ENCODE peak calls at places on chromosomes 7 and 10, in ten cellular contexts. One of them, this sample, is unnamed.

GRCh38 chr10:3014968-3015367 is 52.4 kb upstream of the PFKP start:
- DNase-seq in lower lobe of right lung: no peak
- DNase-seq in lower leg skin: no peak
- DNase-seq in GM13976: no peak
- DNase-seq in cardiac fibroblast: no peak
- DNase-seq in neural crest cell: no peak
- DNase-seq in progenitor cell of endocrine pancreas: no peak
- DNase-seq in glutamatergic neuron: no peak
- DNase-seq in astrocyte: no peak
- DNase-seq in ovary: no peak
- DNase-seq in this sample: no peak

GRCh38 chr7:99621271-99621670 is 4.5 kb downstream of the ZSCAN25 start:
- DNase-seq in lower lobe of right lung: no peak
- DNase-seq in lower leg skin: peak; percentile 78
- DNase-seq in GM13976: no peak
- DNase-seq in cardiac fibroblast: no peak
- DNase-seq in neural crest cell: no peak
- DNase-seq in progenitor cell of endocrine pancreas: no peak
- DNase-seq in glutamatergic neuron: no peak
- DNase-seq in astrocyte: no peak
- DNase-seq in ovary: no peak
- DNase-seq in this sample: no peak

GRCh38 chr7:140625908-140626868 is 14.4 kb downstream of the DENND2A start:
- DNase-seq in lower lobe of right lung: peak; percentile 64
- DNase-seq in lower leg skin: peak; percentile 97
- DNase-seq in GM13976: no peak
- DNase-seq in cardiac fibroblast: peak; percentile 97
- DNase-seq in neural crest cell: no peak
- DNase-seq in progenitor cell of endocrine pancreas: no peak
- DNase-seq in glutamatergic neuron: peak; percentile 46
- DNase-seq in astrocyte: peak; percentile 95
- DNase-seq in ovary: peak; percentile 98
- DNase-seq in this sample: no peak

GRCh38 chr7:97731736-97732370 is at the start of gene TAC1:
- DNase-seq in lower lobe of right lung: peak; percentile 41
- DNase-seq in lower leg skin: no peak
- DNase-seq in GM13976: no peak
- DNase-seq in cardiac fibroblast: peak; percentile 23
- DNase-seq in neural crest cell: peak; percentile 20
- DNase-seq in progenitor cell of endocrine pancreas: peak; percentile 14
- DNase-seq in glutamatergic neuron: peak; percentile 63
- DNase-seq in astrocyte: peak; percentile 4
- DNase-seq in ovary: no peak
- DNase-seq in this sample: no peak

GRCh38 chr7:925601-926000 is 28.9 kb downstream of the ADAP1 start:
- DNase-seq in lower lobe of right lung: peak; percentile 66
- DNase-seq in lower leg skin: peak; percentile 89
- DNase-seq in GM13976: no peak
- DNase-seq in cardiac fibroblast: no peak
- DNase-seq in neural crest cell: no peak
- DNase-seq in progenitor cell of endocrine pancreas: no peak
- DNase-seq in glutamatergic neuron: peak; percentile 11
- DNase-seq in astrocyte: no peak
- DNase-seq in ovary: peak; percentile 18
- DNase-seq in this sample: no peak

GRCh38 chr10:120983721-120984120 is 132.6 kb downstream of the WDR11 start:
- DNase-seq in lower lobe of right lung: no peak
- DNase-seq in lower leg skin: peak; percentile 75
- DNase-seq in GM13976: no peak
- DNase-seq in cardiac fibroblast: no peak
- DNase-seq in neural crest cell: no peak
- DNase-seq in progenitor cell of endocrine pancreas: no peak
- DNase-seq in glutamatergic neuron: no peak
- DNase-seq in astrocyte: no peak
- DNase-seq in ovary: no peak
- DNase-seq in this sample: no peak

GRCh38 chr10:132536241-132536963 is 1.2 kb upstream of the INPP5A start:
- DNase-seq in lower lobe of right lung: peak; percentile 51
- DNase-seq in lower leg skin: no peak
- DNase-seq in GM13976: peak; percentile 51
- DNase-seq in cardiac fibroblast: no peak
- DNase-seq in neural crest cell: no peak
- DNase-seq in progenitor cell of endocrine pancreas: peak; percentile 48
- DNase-seq in glutamatergic neuron: no peak
- DNase-seq in astrocyte: no peak
- DNase-seq in ovary: peak; percentile 55
- DNase-seq in this sample: peak; percentile 30

GRCh38 chr10:131972474-131973071 is 9.2 kb downstream of the BNIP3 start:
- DNase-seq in lower lobe of right lung: no peak
- DNase-seq in lower leg skin: no peak
- DNase-seq in GM13976: no peak
- DNase-seq in cardiac fibroblast: peak; percentile 58
- DNase-seq in neural crest cell: no peak
- DNase-seq in progenitor cell of endocrine pancreas: no peak
- DNase-seq in glutamatergic neuron: no peak
- DNase-seq in astrocyte: no peak
- DNase-seq in ovary: peak; percentile 65
- DNase-seq in this sample: no peak

GRCh38 chr7:36638140-36638539 is 86.2 kb downstream of the AOAH start:
- DNase-seq in lower lobe of right lung: no peak
- DNase-seq in lower leg skin: no peak
- DNase-seq in GM13976: no peak
- DNase-seq in cardiac fibroblast: no peak
- DNase-seq in neural crest cell: no peak
- DNase-seq in progenitor cell of endocrine pancreas: no peak
- DNase-seq in glutamatergic neuron: no peak
- DNase-seq in astrocyte: no peak
- DNase-seq in ovary: no peak
- DNase-seq in this sample: no peak

GRCh38 chr10:75115137-75115536 is 3.7 kb downstream of the SAMD8 start:
- DNase-seq in lower lobe of right lung: no peak
- DNase-seq in lower leg skin: peak; percentile 36
- DNase-seq in GM13976: no peak
- DNase-seq in cardiac fibroblast: peak; percentile 40
- DNase-seq in neural crest cell: no peak
- DNase-seq in progenitor cell of endocrine pancreas: no peak
- DNase-seq in glutamatergic neuron: no peak
- DNase-seq in astrocyte: no peak
- DNase-seq in ovary: no peak
- DNase-seq in this sample: no peak

GRCh38 chr7:22572937-22573336 is 72.9 kb upstream of the STEAP1B start:
- DNase-seq in lower lobe of right lung: no peak
- DNase-seq in lower leg skin: peak; percentile 58
- DNase-seq in GM13976: no peak
- DNase-seq in cardiac fibroblast: peak; percentile 74
- DNase-seq in neural crest cell: no peak
- DNase-seq in progenitor cell of endocrine pancreas: no peak
- DNase-seq in glutamatergic neuron: no peak
- DNase-seq in astrocyte: peak; percentile 91
- DNase-seq in ovary: no peak
- DNase-seq in this sample: no peak

GRCh38 chr10:46287846-46288480 is 1.2 kb downstream of the ANTXRL start:
- DNase-seq in lower lobe of right lung: no peak
- DNase-seq in lower leg skin: peak; percentile 85
- DNase-seq in GM13976: no peak
- DNase-seq in cardiac fibroblast: no peak
- DNase-seq in neural crest cell: no peak
- DNase-seq in progenitor cell of endocrine pancreas: no peak
- DNase-seq in glutamatergic neuron: no peak
- DNase-seq in astrocyte: no peak
- DNase-seq in ovary: no peak
- DNase-seq in this sample: no peak

GRCh38 chr10:13559124-13559700 is 27.6 kb upstream of the PRPF18 start:
- DNase-seq in lower lobe of right lung: no peak
- DNase-seq in lower leg skin: no peak
- DNase-seq in GM13976: no peak
- DNase-seq in cardiac fibroblast: no peak
- DNase-seq in neural crest cell: no peak
- DNase-seq in progenitor cell of endocrine pancreas: no peak
- DNase-seq in glutamatergic neuron: no peak
- DNase-seq in astrocyte: no peak
- DNase-seq in ovary: no peak
- DNase-seq in this sample: no peak

GRCh38 chr7:38451840-38452239 is 178.4 kb upstream of the TARP start:
- DNase-seq in lower lobe of right lung: no peak
- DNase-seq in lower leg skin: no peak
- DNase-seq in GM13976: peak; percentile 16
- DNase-seq in cardiac fibroblast: peak; percentile 67
- DNase-seq in neural crest cell: no peak
- DNase-seq in progenitor cell of endocrine pancreas: no peak
- DNase-seq in glutamatergic neuron: no peak
- DNase-seq in astrocyte: peak; percentile 16
- DNase-seq in ovary: no peak
- DNase-seq in this sample: peak; percentile 18
- TF ChIP-seq CTCF in lower lobe of right lung: no peak
- TF ChIP-seq CTCF in lower leg skin: no peak
- TF ChIP-seq CTCF in GM13976: no peak
- TF ChIP-seq CTCF in cardiac fibroblast: peak; percentile 27
- TF ChIP-seq CTCF in neural crest cell: peak; percentile 46
- TF ChIP-seq CTCF in progenitor cell of endocrine pancreas: peak; percentile 16
- TF ChIP-seq CTCF in glutamatergic neuron: no peak
- TF ChIP-seq CTCF in astrocyte: peak; percentile 29
- TF ChIP-seq CTCF in ovary: no peak
- TF ChIP-seq CTCF in this sample: peak; percentile 33

DNA sequence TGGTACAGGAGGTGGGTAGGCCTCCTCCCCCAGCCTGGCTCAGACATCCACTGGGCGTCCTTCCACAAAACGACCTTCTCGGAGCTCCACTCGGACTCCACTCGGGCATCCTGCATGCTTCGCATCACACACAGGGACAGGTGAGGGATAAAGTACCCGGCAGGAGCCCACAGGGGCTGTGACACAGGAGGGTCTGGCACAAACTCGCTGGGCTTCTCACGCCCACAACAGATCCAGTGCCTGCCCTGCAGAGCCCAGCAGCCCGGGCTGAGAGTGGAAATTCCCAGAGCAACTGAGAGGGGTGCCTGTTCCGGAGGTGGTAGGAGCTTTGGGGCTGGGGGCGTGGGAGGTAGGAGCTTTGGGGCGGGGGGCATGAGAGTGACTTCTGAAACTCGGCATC is 108.4 kb downstream of the MKI67 start:
- DNase-seq in lower lobe of right lung: no peak
- DNase-seq in lower leg skin: no peak
- DNase-seq in GM13976: no peak
- DNase-seq in cardiac fibroblast: no peak
- DNase-seq in neural crest cell: no peak
- DNase-seq in progenitor cell of endocrine pancreas: no peak
- DNase-seq in glutamatergic neuron: no peak
- DNase-seq in astrocyte: no peak
- DNase-seq in ovary: no peak
- DNase-seq in this sample: no peak
- TF ChIP-seq CTCF in lower lobe of right lung: no peak
- TF ChIP-seq CTCF in lower leg skin: no peak
- TF ChIP-seq CTCF in GM13976: no peak
- TF ChIP-seq CTCF in cardiac fibroblast: no peak
- TF ChIP-seq CTCF in neural crest cell: no peak
- TF ChIP-seq CTCF in progenitor cell of endocrine pancreas: no peak
- TF ChIP-seq CTCF in glutamatergic neuron: no peak
- TF ChIP-seq CTCF in astrocyte: no peak
- TF ChIP-seq CTCF in ovary: no peak
- TF ChIP-seq CTCF in this sample: no peak

DNA sequence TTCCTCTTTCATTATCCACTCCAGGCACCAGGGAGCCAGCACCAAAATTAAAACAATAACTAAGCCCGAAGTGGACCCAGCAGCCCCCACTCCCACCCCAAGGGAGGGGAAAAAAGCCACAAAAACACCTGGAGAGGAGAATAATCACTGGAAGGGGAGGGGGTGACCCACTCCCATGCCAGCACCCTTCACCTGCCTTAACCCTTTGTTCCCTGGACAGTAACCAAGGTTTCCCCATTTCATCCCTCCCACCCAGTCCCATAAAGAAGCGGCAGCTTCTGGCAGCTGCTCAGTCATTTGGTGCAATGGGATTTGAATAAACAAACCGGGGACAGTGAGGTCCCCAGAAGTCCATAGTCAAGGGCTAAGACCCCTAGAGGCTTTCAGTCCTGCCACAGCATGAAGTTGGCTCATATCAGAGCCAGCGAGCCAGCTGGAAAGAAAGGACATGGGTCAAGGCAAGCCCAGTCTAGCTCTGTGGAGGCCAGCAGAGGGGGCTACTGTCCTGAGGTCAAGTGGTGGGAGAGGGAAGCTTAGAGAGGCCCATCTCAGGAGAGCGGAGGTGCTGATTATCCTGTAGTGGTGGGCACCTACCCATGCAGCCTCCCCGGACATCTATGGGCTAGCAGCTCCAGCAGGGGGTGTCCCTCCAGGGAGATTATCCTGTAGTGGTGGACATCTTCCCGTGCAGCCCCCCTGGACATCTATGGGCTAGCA is 58.8 kb upstream of the LBX1 start:
- DNase-seq in lower lobe of right lung: no peak
- DNase-seq in lower leg skin: no peak
- DNase-seq in GM13976: peak; percentile 47
- DNase-seq in cardiac fibroblast: peak; percentile 51
- DNase-seq in neural crest cell: peak; percentile 46
- DNase-seq in progenitor cell of endocrine pancreas: no peak
- DNase-seq in glutamatergic neuron: peak; percentile 70
- DNase-seq in astrocyte: no peak
- DNase-seq in ovary: no peak
- DNase-seq in this sample: no peak
- TF ChIP-seq CTCF in lower lobe of right lung: no peak
- TF ChIP-seq CTCF in lower leg skin: no peak
- TF ChIP-seq CTCF in GM13976: no peak
- TF ChIP-seq CTCF in cardiac fibroblast: peak; percentile 43
- TF ChIP-seq CTCF in neural crest cell: no peak
- TF ChIP-seq CTCF in progenitor cell of endocrine pancreas: peak; percentile 39
- TF ChIP-seq CTCF in glutamatergic neuron: peak; percentile 24
- TF ChIP-seq CTCF in astrocyte: no peak
- TF ChIP-seq CTCF in ovary: no peak
- TF ChIP-seq CTCF in this sample: no peak

GRCh38 chr7:44307905-44308740 is 17.3 kb downstream of the CAMK2B start:
- DNase-seq in lower lobe of right lung: no peak
- DNase-seq in lower leg skin: peak; percentile 85
- DNase-seq in GM13976: peak; percentile 31
- DNase-seq in cardiac fibroblast: no peak
- DNase-seq in neural crest cell: peak; percentile 1
- DNase-seq in progenitor cell of endocrine pancreas: no peak
- DNase-seq in glutamatergic neuron: no peak
- DNase-seq in astrocyte: no peak
- DNase-seq in ovary: no peak
- DNase-seq in this sample: peak; percentile 22

GRCh38 chr7:44305564-44306507 is 19.6 kb downstream of the CAMK2B start:
- DNase-seq in lower lobe of right lung: no peak
- DNase-seq in lower leg skin: peak; percentile 63
- DNase-seq in GM13976: peak; percentile 44
- DNase-seq in cardiac fibroblast: no peak
- DNase-seq in neural crest cell: peak; percentile 0
- DNase-seq in progenitor cell of endocrine pancreas: no peak
- DNase-seq in glutamatergic neuron: no peak
- DNase-seq in astrocyte: no peak
- DNase-seq in ovary: peak; percentile 13
- DNase-seq in this sample: peak; percentile 31

GRCh38 chr7:44306608-44307007 is 18.8 kb downstream of the CAMK2B start:
- DNase-seq in lower lobe of right lung: no peak
- DNase-seq in lower leg skin: no peak
- DNase-seq in GM13976: peak; percentile 51
- DNase-seq in cardiac fibroblast: no peak
- DNase-seq in neural crest cell: no peak
- DNase-seq in progenitor cell of endocrine pancreas: no peak
- DNase-seq in glutamatergic neuron: no peak
- DNase-seq in astrocyte: no peak
- DNase-seq in ovary: no peak
- DNase-seq in this sample: peak; percentile 34

GRCh38 chr7:44308741-44309270 is 16.6 kb downstream of the CAMK2B start:
- DNase-seq in lower lobe of right lung: no peak
- DNase-seq in lower leg skin: peak; percentile 81
- DNase-seq in GM13976: peak; percentile 40
- DNase-seq in cardiac fibroblast: no peak
- DNase-seq in neural crest cell: peak; percentile 5
- DNase-seq in progenitor cell of endocrine pancreas: no peak
- DNase-seq in glutamatergic neuron: no peak
- DNase-seq in astrocyte: no peak
- DNase-seq in ovary: no peak
- DNase-seq in this sample: peak; percentile 12

GRCh38 chr7:44307301-44307900 is 18.0 kb downstream of the CAMK2B start:
- DNase-seq in lower lobe of right lung: no peak
- DNase-seq in lower leg skin: peak; percentile 64
- DNase-seq in GM13976: peak; percentile 72
- DNase-seq in cardiac fibroblast: peak; percentile 55
- DNase-seq in neural crest cell: peak; percentile 1
- DNase-seq in progenitor cell of endocrine pancreas: no peak
- DNase-seq in glutamatergic neuron: no peak
- DNase-seq in astrocyte: peak; percentile 23
- DNase-seq in ovary: no peak
- DNase-seq in this sample: peak; percentile 54
- TF ChIP-seq CTCF in lower lobe of right lung: no peak
- TF ChIP-seq CTCF in lower leg skin: no peak
- TF ChIP-seq CTCF in GM13976: peak; percentile 24
- TF ChIP-seq CTCF in cardiac fibroblast: peak; percentile 42
- TF ChIP-seq CTCF in neural crest cell: no peak
- TF ChIP-seq CTCF in progenitor cell of endocrine pancreas: peak; percentile 11
- TF ChIP-seq CTCF in glutamatergic neuron: no peak
- TF ChIP-seq CTCF in astrocyte: no peak
- TF ChIP-seq CTCF in ovary: no peak
- TF ChIP-seq CTCF in this sample: peak; percentile 43